ENCODE peak calls at places on chromosomes 2 and 18, in ten cellular contexts. One of them, this sample, is unnamed. For H3K36me3 and H3K9me3, the result is how much of the 10 kb centered on the place peaks cover.

GRCh38 chr18:8732442-8733360 is 27.3 kb downstream of the MTCL1 start:
- DNase-seq in left ventricle myocardium inferior: no peak
- DNase-seq in heart right ventricle: no peak
- DNase-seq in fibroblast of lung: no peak
- DNase-seq in HCT116: no peak
- DNase-seq in ovary: no peak
- DNase-seq in PC-9: no peak
- DNase-seq in endodermal cell: no peak
- DNase-seq in sigmoid colon: no peak
- DNase-seq in IMR-90: no peak
- DNase-seq in this sample: no peak

GRCh38 chr2:102166189-102166845 is 20.5 kb upstream of the IL1RL2 start:
- DNase-seq in IMR-90: peak
- DNase-seq in heart right ventricle: peak
- DNase-seq in ovary: peak
- DNase-seq in fibroblast of lung: peak
- DNase-seq in PC-9: no peak
- DNase-seq in left ventricle myocardium inferior: no peak
- DNase-seq in HCT116: no peak
- DNase-seq in sigmoid colon: peak
- DNase-seq in endodermal cell: no peak
- DNase-seq in this sample: no peak

GRCh38 chr2:12293868-12294267 is 422.9 kb upstream of the TRIB2 start:
- DNase-seq in PC-9: no peak
- DNase-seq in IMR-90: no peak
- DNase-seq in endodermal cell: no peak
- DNase-seq in ovary: no peak
- DNase-seq in sigmoid colon: no peak
- DNase-seq in heart right ventricle: no peak
- DNase-seq in HCT116: no peak
- DNase-seq in left ventricle myocardium inferior: no peak
- DNase-seq in fibroblast of lung: no peak
- DNase-seq in this sample: no peak

GRCh38 chr2:241519669-241520068 is 11.3 kb upstream of the STK25 start:
- DNase-seq in endodermal cell: no peak
- DNase-seq in PC-9: no peak
- DNase-seq in fibroblast of lung: no peak
- DNase-seq in HCT116: no peak
- DNase-seq in heart right ventricle: no peak
- DNase-seq in sigmoid colon: no peak
- DNase-seq in IMR-90: no peak
- DNase-seq in left ventricle myocardium inferior: no peak
- DNase-seq in ovary: no peak
- DNase-seq in this sample: no peak

GRCh38 chr2:210623506-210623905 is 67.1 kb downstream of the CPS1 start:
- DNase-seq in PC-9: no peak
- DNase-seq in endodermal cell: no peak
- DNase-seq in ovary: no peak
- DNase-seq in IMR-90: no peak
- DNase-seq in fibroblast of lung: no peak
- DNase-seq in HCT116: no peak
- DNase-seq in sigmoid colon: no peak
- DNase-seq in heart right ventricle: no peak
- DNase-seq in left ventricle myocardium inferior: no peak
- DNase-seq in this sample: no peak

GRCh38 chr2:237181844-237182243 is 96.2 kb downstream of the COPS8 start:
- DNase-seq in ovary: peak
- DNase-seq in IMR-90: peak
- DNase-seq in left ventricle myocardium inferior: no peak
- DNase-seq in fibroblast of lung: peak
- DNase-seq in PC-9: peak
- DNase-seq in heart right ventricle: no peak
- DNase-seq in HCT116: peak
- DNase-seq in sigmoid colon: peak
- DNase-seq in endodermal cell: no peak
- DNase-seq in this sample: no peak

GRCh38 chr2:198097628-198098027 is 293.2 kb downstream of the PLCL1 start:
- DNase-seq in sigmoid colon: no peak
- DNase-seq in IMR-90: no peak
- DNase-seq in ovary: no peak
- DNase-seq in left ventricle myocardium inferior: no peak
- DNase-seq in HCT116: no peak
- DNase-seq in fibroblast of lung: no peak
- DNase-seq in endodermal cell: no peak
- DNase-seq in PC-9: no peak
- DNase-seq in heart right ventricle: no peak
- DNase-seq in this sample: no peak

GRCh38 chr18:3233433-3234168 is 13.8 kb upstream of the MYOM1 start:
- DNase-seq in endodermal cell: no peak
- DNase-seq in left ventricle myocardium inferior: no peak
- DNase-seq in heart right ventricle: no peak
- DNase-seq in PC-9: no peak
- DNase-seq in sigmoid colon: no peak
- DNase-seq in IMR-90: no peak
- DNase-seq in ovary: no peak
- DNase-seq in HCT116: no peak
- DNase-seq in fibroblast of lung: no peak
- DNase-seq in this sample: no peak

GRCh38 chr2:7861910-7862702 is 819.8 kb upstream of the ID2 start:
- DNase-seq in sigmoid colon: no peak
- DNase-seq in IMR-90: no peak
- DNase-seq in fibroblast of lung: no peak
- DNase-seq in endodermal cell: peak
- DNase-seq in heart right ventricle: no peak
- DNase-seq in PC-9: no peak
- DNase-seq in ovary: no peak
- DNase-seq in left ventricle myocardium inferior: no peak
- DNase-seq in HCT116: no peak
- DNase-seq in this sample: no peak

GRCh38 chr2:137228566-137228965 is 463.2 kb downstream of the THSD7B start:
- DNase-seq in endodermal cell: no peak
- DNase-seq in ovary: no peak
- DNase-seq in left ventricle myocardium inferior: no peak
- DNase-seq in sigmoid colon: no peak
- DNase-seq in HCT116: no peak
- DNase-seq in heart right ventricle: no peak
- DNase-seq in fibroblast of lung: no peak
- DNase-seq in IMR-90: no peak
- DNase-seq in PC-9: no peak
- DNase-seq in this sample: no peak

GRCh38 chr2:424306-425172 is 136.6 kb upstream of the ALKAL2 start:
- DNase-seq in sigmoid colon: no peak
- DNase-seq in PC-9: peak
- DNase-seq in ovary: no peak
- DNase-seq in fibroblast of lung: peak
- DNase-seq in heart right ventricle: no peak
- DNase-seq in endodermal cell: peak
- DNase-seq in left ventricle myocardium inferior: no peak
- DNase-seq in HCT116: no peak
- DNase-seq in IMR-90: no peak
- DNase-seq in this sample: no peak

GRCh38 chr2:74886251-74886650 is 52.3 kb downstream of the HK2 start:
- DNase-seq in left ventricle myocardium inferior: no peak
- DNase-seq in IMR-90: no peak
- DNase-seq in heart right ventricle: no peak
- DNase-seq in fibroblast of lung: no peak
- DNase-seq in endodermal cell: peak
- DNase-seq in sigmoid colon: no peak
- DNase-seq in PC-9: no peak
- DNase-seq in HCT116: no peak
- DNase-seq in ovary: no peak
- DNase-seq in this sample: no peak
- H3K36me3 ChIP-seq in left ventricle myocardium inferior: under half
- H3K36me3 ChIP-seq in IMR-90: half or more
- H3K36me3 ChIP-seq in heart right ventricle: under half
- H3K36me3 ChIP-seq in fibroblast of lung: under half
- H3K36me3 ChIP-seq in endodermal cell: half or more
- H3K36me3 ChIP-seq in sigmoid colon: under half
- H3K36me3 ChIP-seq in PC-9: half or more
- H3K36me3 ChIP-seq in HCT116: half or more
- H3K36me3 ChIP-seq in ovary: under half
- H3K36me3 ChIP-seq in this sample: half or more

DNA sequence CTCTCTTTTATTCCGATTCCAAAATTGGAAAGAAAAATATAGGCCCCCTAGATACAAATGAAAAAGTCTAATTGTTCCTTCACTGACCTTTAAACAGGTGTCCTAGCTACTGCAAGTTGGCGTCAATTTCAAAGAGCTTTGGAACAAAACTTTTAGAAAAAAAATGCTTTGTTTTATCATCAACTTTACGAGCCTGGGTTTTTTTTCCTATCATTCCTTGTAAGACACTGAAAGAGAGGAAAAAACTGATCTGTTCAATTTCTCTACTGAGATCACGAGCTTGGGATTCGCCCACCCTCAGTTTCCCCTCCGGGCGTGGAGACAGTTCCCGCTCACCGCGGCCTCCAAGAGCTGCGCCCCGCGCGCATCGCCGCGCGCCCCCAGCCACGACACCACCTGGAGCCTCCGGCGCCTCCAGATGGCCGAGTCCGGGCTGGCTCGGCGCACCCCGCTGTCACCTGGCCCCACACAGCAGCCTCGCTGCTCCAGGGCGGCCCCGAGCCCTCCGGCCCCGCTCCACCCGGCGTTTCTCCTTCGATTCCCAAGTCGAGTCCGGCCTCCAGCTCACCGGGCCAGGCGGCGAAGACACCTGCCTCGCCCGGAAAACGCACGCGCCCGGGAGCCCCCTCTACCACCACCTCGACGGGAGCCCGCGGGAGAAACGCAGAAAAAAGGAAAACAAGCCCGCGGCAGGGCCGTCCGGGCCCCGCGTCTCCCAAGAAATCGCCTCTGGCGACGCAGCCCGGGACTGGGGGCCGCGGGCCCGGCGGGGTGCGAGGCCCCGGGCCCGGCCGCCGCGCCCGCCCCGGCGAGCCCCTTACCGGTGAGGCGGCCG is 659 bp downstream of the TBC1D8 start:
- DNase-seq in PC-9: no peak
- DNase-seq in endodermal cell: peak
- DNase-seq in left ventricle myocardium inferior: peak
- DNase-seq in IMR-90: no peak
- DNase-seq in fibroblast of lung: no peak
- DNase-seq in sigmoid colon: peak
- DNase-seq in heart right ventricle: peak
- DNase-seq in ovary: peak
- DNase-seq in HCT116: no peak
- DNase-seq in this sample: peak
- TF ChIP-seq CTCF in PC-9: no peak
- TF ChIP-seq CTCF in endodermal cell: peak
- TF ChIP-seq CTCF in left ventricle myocardium inferior: no peak
- TF ChIP-seq CTCF in IMR-90: no peak
- TF ChIP-seq CTCF in fibroblast of lung: no peak
- TF ChIP-seq CTCF in sigmoid colon: no peak
- TF ChIP-seq CTCF in heart right ventricle: peak
- TF ChIP-seq CTCF in ovary: no peak
- TF ChIP-seq CTCF in HCT116: no peak
- TF ChIP-seq CTCF in this sample: no peak

GRCh38 chr2:25714740-25715139 is 41.4 kb upstream of the DTNB start:
- DNase-seq in ovary: no peak
- DNase-seq in fibroblast of lung: no peak
- DNase-seq in left ventricle myocardium inferior: no peak
- DNase-seq in heart right ventricle: no peak
- DNase-seq in sigmoid colon: no peak
- DNase-seq in PC-9: peak
- DNase-seq in HCT116: no peak
- DNase-seq in endodermal cell: no peak
- DNase-seq in IMR-90: peak
- DNase-seq in this sample: no peak
- H3K9me3 ChIP-seq in ovary: under half
- H3K9me3 ChIP-seq in fibroblast of lung: under half
- H3K9me3 ChIP-seq in left ventricle myocardium inferior: under half
- H3K9me3 ChIP-seq in heart right ventricle: under half
- H3K9me3 ChIP-seq in sigmoid colon: under half
- H3K9me3 ChIP-seq in PC-9: under half
- H3K9me3 ChIP-seq in HCT116: under half
- H3K9me3 ChIP-seq in endodermal cell: under half
- H3K9me3 ChIP-seq in IMR-90: under half
- H3K9me3 ChIP-seq in this sample: under half

DNA sequence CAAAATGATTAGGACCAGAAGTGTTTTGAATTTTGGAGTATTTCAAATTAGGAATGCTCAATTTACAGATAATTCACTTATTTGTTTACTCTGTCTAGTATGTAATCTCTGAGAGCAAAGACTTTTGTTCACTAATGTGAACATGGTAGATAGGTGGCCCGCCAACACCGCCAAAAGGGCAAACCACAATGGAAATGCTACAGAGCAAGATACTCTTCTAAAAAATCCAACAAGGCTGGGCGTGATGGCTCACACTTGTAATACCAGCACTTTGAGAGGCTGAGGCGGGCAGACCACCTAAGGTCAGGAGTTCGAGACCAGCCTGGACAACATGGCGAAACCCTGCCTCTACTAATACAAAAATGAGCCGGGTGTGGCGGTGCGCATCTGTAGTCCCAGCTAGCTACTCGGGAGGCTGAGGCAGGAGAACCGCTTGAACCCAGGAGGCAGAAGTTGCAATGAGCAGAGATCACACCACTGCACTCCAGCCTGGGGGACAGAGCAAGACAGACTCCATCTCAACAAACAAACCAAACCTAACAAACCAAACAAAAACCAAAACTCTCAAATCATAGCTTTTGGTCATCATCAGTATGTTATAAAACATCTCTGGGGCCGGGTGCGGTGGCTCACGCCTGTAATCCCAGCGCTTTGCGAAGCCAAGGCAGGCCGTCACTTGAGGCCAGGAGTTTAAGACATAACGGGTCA is 2.4 kb downstream of the CCT4 start:
- DNase-seq in HCT116: no peak
- DNase-seq in ovary: no peak
- DNase-seq in endodermal cell: no peak
- DNase-seq in fibroblast of lung: no peak
- DNase-seq in PC-9: no peak
- DNase-seq in sigmoid colon: no peak
- DNase-seq in heart right ventricle: no peak
- DNase-seq in left ventricle myocardium inferior: no peak
- DNase-seq in IMR-90: no peak
- DNase-seq in this sample: no peak
- H3K36me3 ChIP-seq in HCT116: under half
- H3K36me3 ChIP-seq in ovary: under half
- H3K36me3 ChIP-seq in endodermal cell: half or more
- H3K36me3 ChIP-seq in fibroblast of lung: under half
- H3K36me3 ChIP-seq in PC-9: half or more
- H3K36me3 ChIP-seq in sigmoid colon: under half
- H3K36me3 ChIP-seq in heart right ventricle: under half
- H3K36me3 ChIP-seq in left ventricle myocardium inferior: under half
- H3K36me3 ChIP-seq in IMR-90: under half
- H3K36me3 ChIP-seq in this sample: half or more